ENCODE peak calls at places on chromosomes 11 and 22, in eight cellular contexts. W is dorsolateral prefrontal cortex; S is HepG2; C is CD8-positive, alpha-beta memory T cell; E is spleen; P is kidney; G is uterus; X is CD4-positive, alpha-beta memory T cell. R is an unnamed sample.
A peak's percentile ranks its signal among the peaks of the same experiment; 100 is the strongest.

GRCh38 chr11:108733479-108734116 is 68.7 kb downstream of the DDX10 start:
- DNase-seq in W (no peak), S (no peak), C (no peak), E (no peak), P (no peak), G (no peak), X (no peak), R (no peak)

GRCh38 chr11:134711563-134711962 is 299.5 kb upstream of the B3GAT1 start:
- DNase-seq in W (no peak), S (no peak), C (no peak), E (no peak), P (no peak), G (no peak), X (no peak), R (no peak)

GRCh38 chr22:48838846-48839730 is 988.6 kb downstream of the BRD1 start:
- DNase-seq in W (no peak), S (no peak), C (no peak), E (no peak), P (peak; percentile 60), G (no peak), X (no peak), R (no peak)

GRCh38 chr22:40334060-40334459 is 12.2 kb upstream of the ADSL start:
- DNase-seq in W (no peak), S (no peak), C (no peak), E (no peak), P (no peak), G (no peak), X (no peak), R (no peak)

GRCh38 chr11:65315204-65315865 is 669 bp downstream of the CDC42EP2 start:
- DNase-seq in W (peak; percentile 83), S (peak; percentile 68), C (peak; percentile 77), E (peak; percentile 95), P (peak; percentile 92), G (peak; percentile 81), X (peak; percentile 78), R (peak; percentile 87)

GRCh38 chr11:9590717-9591116 is 17.2 kb downstream of the WEE1 start:
- DNase-seq in W (no peak), S (no peak), C (no peak), E (no peak), P (no peak), G (no peak), X (no peak), R (no peak)

GRCh38 chr11:130535530-130535929 is 87.1 kb downstream of the ADAMTS15 start:
- DNase-seq in W (no peak), S (no peak), C (no peak), E (no peak), P (no peak), G (no peak), X (no peak), R (no peak)

GRCh38 chr22:23458663-23459541 is 121.2 kb downstream of the IGLL1 start:
- DNase-seq in W (no peak), S (no peak), C (no peak), E (no peak), P (peak; percentile 85), G (no peak), X (no peak), R (no peak)

GRCh38 chr11:10325398-10326079 is 20.7 kb downstream of the ADM start:
- DNase-seq in W (no peak), S (no peak), C (no peak), E (no peak), P (no peak), G (no peak), X (no peak), R (no peak)

GRCh38 chr11:67301951-67302516 is 1.3 kb upstream of the SSH3 start:
- DNase-seq in W (peak; percentile 21), S (no peak), C (no peak), E (peak; percentile 81), P (peak; percentile 90), G (peak; percentile 32), X (no peak), R (no peak)

GRCh38 chr11:34564406-34564805 is 50.8 kb upstream of the ELF5 start:
- DNase-seq in W (no peak), S (no peak), C (no peak), E (no peak), P (no peak), G (no peak), X (no peak), R (no peak)

GRCh38 chr11:72223615-72224586 is 666 bp upstream of the INPPL1 start:
- DNase-seq in W (no peak), S (no peak), C (peak; percentile 48), E (peak; percentile 93), P (peak; percentile 87), G (peak; percentile 85), X (peak; percentile 41), R (no peak)

GRCh38 chr11:46856605-46857339 is 10.7 kb upstream of the CKAP5 start:
- DNase-seq in W (no peak), S (no peak), C (no peak), E (no peak), P (no peak), G (no peak), X (no peak), R (no peak)

GRCh38 chr11:103881518-103882070 is 154.8 kb upstream of the DDI1 start:
- DNase-seq in W (no peak), S (no peak), C (no peak), E (no peak), P (no peak), G (no peak), X (no peak), R (no peak)

GRCh38 chr22:49571326-49571725 is 256.3 kb downstream of the BRD1 start:
- DNase-seq in W (no peak), S (no peak), C (no peak), E (peak; percentile 34), P (peak; percentile 43), G (no peak), X (no peak), R (no peak)

GRCh38 chr11:101428918-101429317 is 154.9 kb downstream of the TRPC6 start:
- DNase-seq in W (no peak), S (peak; percentile 7), C (no peak), E (no peak), P (no peak), G (no peak), X (no peak), R (no peak)

GRCh38 chr11:1486054-1486825 is at the start of gene MOB2:
- DNase-seq in W (no peak), S (no peak), C (no peak), E (peak; percentile 79), P (peak; percentile 91), G (no peak), X (peak; percentile 7), R (peak; percentile 88)

GRCh38 chr22:24506802-24507438 is 11.8 kb downstream of the UPB1 start:
- DNase-seq in W (no peak), S (peak; percentile 75), C (no peak), E (no peak), P (peak; percentile 46), G (no peak), X (no peak), R (no peak)

DNA sequence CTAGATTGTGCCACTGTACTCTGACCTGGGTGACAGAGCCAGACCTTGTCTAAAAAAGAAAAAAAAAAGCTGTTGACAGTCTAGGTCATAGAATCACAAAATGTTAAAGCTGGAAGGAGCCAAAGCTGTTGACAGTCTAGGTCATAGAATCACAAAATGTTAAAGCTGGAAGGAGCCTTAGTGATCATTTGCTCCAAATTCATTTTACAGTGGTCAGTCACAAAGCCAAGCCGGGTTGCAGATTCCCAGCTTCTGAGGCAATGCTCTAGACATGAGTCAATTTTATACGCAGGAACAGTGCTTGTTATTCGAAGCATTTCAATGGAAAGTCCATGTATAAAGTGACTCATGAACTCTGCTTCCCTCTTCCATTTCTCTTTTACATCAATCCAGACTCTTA is 47.4 kb downstream of the SYT13 start:
- DNase-seq in W (no peak), S (no peak), C (no peak), E (no peak), P (no peak), G (no peak), X (no peak), R (no peak)
- H3K27ac ChIP-seq in W (peak overlapping the region; percentile 19), S (no peak overlapping the region), C (no peak overlapping the region), E (no peak overlapping the region), P (no peak overlapping the region), G (no peak overlapping the region), X (no peak overlapping the region), R (no peak overlapping the region)

GRCh38 chr11:13942908-13943505 is 19.5 kb upstream of the SPON1 start:
- DNase-seq in W (no peak), S (no peak), C (no peak), E (no peak), P (no peak), G (no peak), X (no peak), R (no peak)
- H3K27ac ChIP-seq in W (no peak overlapping the region), S (no peak overlapping the region), C (no peak overlapping the region), E (no peak overlapping the region), P (no peak overlapping the region), G (no peak overlapping the region), X (no peak overlapping the region), R (no peak overlapping the region)

DNA sequence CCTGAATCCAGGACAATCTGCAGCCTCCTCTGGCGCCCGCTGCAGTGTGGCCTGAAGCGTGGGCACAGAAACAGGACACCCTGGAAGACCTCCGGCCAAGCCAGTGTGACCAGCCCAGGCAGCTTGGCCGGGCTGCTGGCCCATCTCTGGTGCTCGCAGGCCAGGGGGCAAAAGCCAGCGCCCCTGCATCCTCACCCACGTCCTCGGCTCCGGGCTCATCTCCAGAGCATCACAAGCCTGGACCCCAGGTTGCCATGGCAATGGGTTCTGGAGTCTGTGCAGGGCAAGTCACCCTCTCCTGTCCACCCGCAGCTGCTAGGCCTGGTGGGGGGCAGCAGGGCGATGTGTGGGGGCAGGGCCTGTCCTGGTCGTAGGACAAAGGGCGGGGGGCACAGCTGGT is 9.3 kb upstream of the PDGFB start:
- DNase-seq in W (no peak), S (no peak), C (no peak), E (no peak), P (no peak), G (no peak), X (no peak), R (no peak)
- H3K27ac ChIP-seq in W (peak overlapping the region; percentile 76), S (no peak overlapping the region), C (no peak overlapping the region), E (no peak overlapping the region), P (peak overlapping the region; percentile 69), G (peak overlapping the region; percentile 82), X (no peak overlapping the region), R (peak overlapping the region; percentile 68)

GRCh38 chr22:17871726-17872458 is 97.6 kb upstream of the BID start:
- DNase-seq in W (peak; percentile 72), S (no peak), C (no peak), E (peak; percentile 54), P (no peak), G (no peak), X (no peak), R (no peak)
- H3K27ac ChIP-seq in W (peak overlapping the region; percentile 96), S (no peak overlapping the region), C (no peak overlapping the region), E (no peak overlapping the region), P (no peak overlapping the region), G (no peak overlapping the region), X (no peak overlapping the region), R (no peak overlapping the region)

DNA sequence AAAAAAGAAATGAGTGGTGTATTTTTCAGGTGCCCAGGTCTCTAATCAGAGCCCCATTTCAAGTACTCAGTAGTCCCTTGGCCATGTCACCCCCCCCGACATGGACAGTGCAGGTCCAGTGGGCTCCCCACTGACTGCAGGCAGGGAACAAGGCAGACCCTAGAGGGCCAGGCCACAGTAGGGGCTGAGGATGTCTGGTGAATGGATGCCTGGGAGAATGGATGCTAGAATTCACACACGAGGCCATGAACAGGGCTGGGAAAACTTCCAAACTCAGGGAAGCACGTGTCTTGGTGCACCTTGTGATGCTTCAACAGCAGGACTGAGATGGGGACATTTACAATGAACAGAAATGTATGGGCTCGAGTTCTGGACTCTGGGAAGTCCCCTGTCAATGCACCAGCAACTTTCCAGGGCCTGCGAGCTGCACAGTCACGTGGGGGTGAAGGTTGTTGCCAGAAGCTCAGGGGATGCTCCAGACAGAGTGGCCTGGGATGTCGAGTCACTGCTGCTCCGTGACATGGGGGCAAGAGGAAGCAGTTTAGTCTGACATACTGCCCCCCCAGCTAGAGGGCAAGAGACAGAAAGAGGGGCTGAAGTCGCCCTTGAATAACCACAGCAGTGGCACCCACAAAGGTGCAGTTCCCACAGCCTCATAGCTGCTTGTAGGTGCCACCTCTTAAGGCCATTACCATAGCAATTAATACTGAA is 3.1 kb downstream of the APOBEC3G start:
- DNase-seq in W (no peak), S (no peak), C (no peak), E (peak; percentile 77), P (peak; percentile 45), G (no peak), X (no peak), R (no peak)
- H3K27ac ChIP-seq in W (no peak overlapping the region), S (no peak overlapping the region), C (peak overlapping the region; percentile 86), E (no peak overlapping the region), P (no peak overlapping the region), G (no peak overlapping the region), X (peak overlapping the region; percentile 29), R (no peak overlapping the region)